ENCODE peak calls at places on chromosomes 12 and 14, in four cellular contexts. One of them, this sample, is unnamed.

GRCh38 chr12:48512855-48513254 is 12.6 kb upstream of the OR8S1 start:
- DNase-seq in GM12878: peak
- DNase-seq in K562: no peak
- DNase-seq in SK-N-SH: no peak
- DNase-seq in this sample: no peak

GRCh38 chr14:31954991-31955390 is 122.1 kb upstream of the ARHGAP5 start:
- DNase-seq in GM12878: no peak
- DNase-seq in SK-N-SH: no peak
- DNase-seq in K562: no peak
- DNase-seq in this sample: no peak

GRCh38 chr14:66306101-66306500 is 180.1 kb upstream of the CCDC196 start:
- DNase-seq in GM12878: no peak
- DNase-seq in K562: no peak
- DNase-seq in SK-N-SH: no peak
- DNase-seq in this sample: no peak

GRCh38 chr14:20578325-20578724 is 9.5 kb downstream of the RNASE11 start:
- DNase-seq in SK-N-SH: no peak
- DNase-seq in K562: no peak
- DNase-seq in GM12878: no peak
- DNase-seq in this sample: no peak

GRCh38 chr12:23945249-23945648 is 4.2 kb downstream of the SOX5 start:
- DNase-seq in SK-N-SH: no peak
- DNase-seq in GM12878: no peak
- DNase-seq in K562: no peak
- DNase-seq in this sample: no peak

GRCh38 chr14:103699901-103700752 is 15.1 kb downstream of the XRCC3 start:
- DNase-seq in SK-N-SH: no peak
- DNase-seq in GM12878: no peak
- DNase-seq in K562: no peak
- DNase-seq in this sample: no peak

GRCh38 chr14:50021261-50021660 is 95.1 kb downstream of the VCPKMT start:
- DNase-seq in K562: no peak
- DNase-seq in GM12878: peak
- DNase-seq in SK-N-SH: no peak
- DNase-seq in this sample: no peak

GRCh38 chr12:50747817-50748216 is 16.1 kb upstream of the ATF1 start:
- DNase-seq in K562: no peak
- DNase-seq in GM12878: no peak
- DNase-seq in SK-N-SH: no peak
- DNase-seq in this sample: no peak

GRCh38 chr12:25373396-25373795 is 122.7 kb upstream of the KRAS start:
- DNase-seq in SK-N-SH: no peak
- DNase-seq in GM12878: no peak
- DNase-seq in K562: no peak
- DNase-seq in this sample: no peak

GRCh38 chr12:52147367-52147972 is 44.3 kb downstream of the KRT80 start:
- DNase-seq in SK-N-SH: peak
- DNase-seq in K562: peak
- DNase-seq in GM12878: no peak
- DNase-seq in this sample: peak

GRCh38 chr14:93239869-93240677 is 33.0 kb downstream of the UBR7 start:
- DNase-seq in K562: no peak
- DNase-seq in SK-N-SH: no peak
- DNase-seq in GM12878: no peak
- DNase-seq in this sample: no peak

GRCh38 chr14:76786556-76786955 is 25.3 kb downstream of the VASH1 start:
- DNase-seq in K562: no peak
- DNase-seq in SK-N-SH: no peak
- DNase-seq in GM12878: no peak
- DNase-seq in this sample: no peak

GRCh38 chr12:68478516-68479260 is 132.0 kb upstream of the RAP1B start:
- DNase-seq in GM12878: no peak
- DNase-seq in SK-N-SH: no peak
- DNase-seq in K562: no peak
- DNase-seq in this sample: no peak

GRCh38 chr12:228846-229200 is 14.9 kb upstream of the SLC6A12 start:
- DNase-seq in GM12878: no peak
- DNase-seq in SK-N-SH: no peak
- DNase-seq in K562: no peak
- DNase-seq in this sample: no peak

GRCh38 chr14:60647081-60647836 is 2.0 kb downstream of the SIX1 start:
- DNase-seq in GM12878: no peak
- DNase-seq in K562: no peak
- DNase-seq in SK-N-SH: no peak
- DNase-seq in this sample: peak

GRCh38 chr14:88791629-88792571 is 853 bp downstream of the EML5 start:
- DNase-seq in SK-N-SH: peak
- DNase-seq in K562: peak
- DNase-seq in GM12878: no peak
- DNase-seq in this sample: no peak

DNA sequence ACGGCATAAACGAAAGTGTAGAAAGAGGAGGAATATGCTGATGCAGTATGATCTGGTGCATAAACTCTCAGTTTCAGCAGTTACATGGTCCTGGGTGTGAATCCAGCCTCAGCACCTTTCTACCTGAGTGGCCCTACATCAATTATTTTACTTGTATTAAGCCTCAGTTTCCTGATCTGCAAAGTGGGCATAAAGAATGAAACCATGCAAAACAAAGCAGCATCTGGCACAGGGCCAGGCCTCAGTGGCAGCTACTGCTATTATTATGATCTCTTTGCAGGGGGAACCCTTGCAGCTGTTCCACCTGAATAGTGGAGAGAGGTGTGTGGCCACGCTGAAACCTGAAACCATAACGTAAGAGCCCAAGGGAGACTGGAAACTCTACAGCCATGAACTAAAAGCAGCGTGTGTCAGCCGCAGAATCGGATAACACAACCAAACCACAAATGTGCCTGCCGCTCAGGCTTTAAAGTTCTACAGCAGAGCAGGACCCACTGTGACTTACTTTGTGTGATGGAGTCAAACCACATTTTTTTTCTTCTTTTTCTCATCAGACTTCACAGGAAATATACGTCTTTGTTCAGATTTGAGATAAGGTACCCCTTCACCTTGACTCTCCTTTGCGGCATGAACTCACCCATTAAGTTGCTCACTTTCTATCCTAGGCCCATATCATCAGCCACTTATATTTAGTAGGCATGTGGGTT is 29.2 kb upstream of the FOS start:
- DNase-seq in GM12878: peak
- DNase-seq in SK-N-SH: no peak
- DNase-seq in K562: peak
- DNase-seq in this sample: no peak
- TF ChIP-seq NFIC in GM12878: peak
- TF ChIP-seq NFIC in SK-N-SH: no peak
- TF ChIP-seq NFIC in K562: peak
- TF ChIP-seq NFIC in this sample: no peak

DNA sequence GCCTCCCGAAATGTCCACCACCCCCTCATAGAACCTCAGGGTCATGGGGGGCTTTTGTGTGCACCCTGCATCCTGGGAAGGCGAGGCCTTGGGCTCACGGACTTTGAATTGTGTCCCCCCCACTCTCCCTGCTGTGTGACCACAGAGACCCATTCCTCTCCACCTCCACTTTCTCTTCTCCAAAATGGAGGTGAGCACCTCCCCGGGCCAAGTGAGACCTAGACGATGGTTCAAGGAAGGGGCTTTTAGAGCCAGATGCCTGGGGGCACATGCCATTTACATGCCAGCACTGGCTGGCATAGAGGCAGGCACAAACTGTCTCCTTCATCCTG is 33.5 kb downstream of the CYP46A1 start:
- DNase-seq in K562: no peak
- DNase-seq in GM12878: no peak
- DNase-seq in SK-N-SH: no peak
- DNase-seq in this sample: no peak
- TF ChIP-seq NFIC in K562: no peak
- TF ChIP-seq NFIC in GM12878: no peak
- TF ChIP-seq NFIC in SK-N-SH: no peak
- TF ChIP-seq NFIC in this sample: no peak

GRCh38 chr12:13373803-13374202 is 177.3 kb downstream of the EMP1 start:
- DNase-seq in SK-N-SH: no peak
- DNase-seq in K562: no peak
- DNase-seq in GM12878: no peak
- DNase-seq in this sample: no peak

GRCh38 chr12:13371797-13372196 is 175.3 kb downstream of the EMP1 start:
- DNase-seq in SK-N-SH: no peak
- DNase-seq in K562: no peak
- DNase-seq in GM12878: no peak
- DNase-seq in this sample: no peak

GRCh38 chr12:13374783-13375182 is 178.3 kb downstream of the EMP1 start:
- DNase-seq in K562: no peak
- DNase-seq in SK-N-SH: no peak
- DNase-seq in GM12878: no peak
- DNase-seq in this sample: no peak

GRCh38 chr12:13371367-13371766 is 174.8 kb downstream of the EMP1 start:
- DNase-seq in K562: no peak
- DNase-seq in SK-N-SH: no peak
- DNase-seq in GM12878: no peak
- DNase-seq in this sample: no peak

GRCh38 chr12:13373131-13373530 is 176.6 kb downstream of the EMP1 start:
- DNase-seq in GM12878: no peak
- DNase-seq in SK-N-SH: no peak
- DNase-seq in K562: no peak
- DNase-seq in this sample: no peak
- TF ChIP-seq NFIC in GM12878: no peak
- TF ChIP-seq NFIC in SK-N-SH: no peak
- TF ChIP-seq NFIC in K562: no peak
- TF ChIP-seq NFIC in this sample: no peak

DNA sequence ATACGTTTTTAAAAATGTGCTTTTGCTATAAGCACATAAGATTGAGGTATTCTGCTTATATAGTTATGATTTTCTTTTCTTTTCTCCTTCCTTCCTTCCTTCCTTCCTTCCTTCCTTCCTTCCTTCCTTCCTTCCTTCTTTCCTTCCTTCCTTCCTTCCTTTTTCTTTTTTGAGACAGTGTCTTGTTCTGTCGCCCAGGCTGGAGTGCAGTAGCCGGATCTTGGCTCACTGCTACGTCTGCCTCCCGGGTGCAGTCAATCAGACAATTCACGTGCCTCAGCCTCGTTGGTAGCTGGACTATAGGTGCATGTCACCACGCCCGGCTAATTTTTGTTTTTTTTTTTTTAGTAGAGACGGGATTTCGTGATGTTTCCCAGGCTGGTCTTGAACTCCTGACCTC is 5.8 kb downstream of the CFAP54 start:
- DNase-seq in GM12878: no peak
- DNase-seq in K562: no peak
- DNase-seq in SK-N-SH: no peak
- DNase-seq in this sample: no peak
- TF ChIP-seq NFIC in GM12878: no peak
- TF ChIP-seq NFIC in K562: no peak
- TF ChIP-seq NFIC in SK-N-SH: no peak
- TF ChIP-seq NFIC in this sample: no peak

GRCh38 chr12:29754235-29755189 is 29.2 kb downstream of the TMTC1 start:
- DNase-seq in SK-N-SH: no peak
- DNase-seq in K562: no peak
- DNase-seq in GM12878: no peak
- DNase-seq in this sample: no peak

GRCh38 chr12:29759950-29760349 is 23.8 kb downstream of the TMTC1 start:
- DNase-seq in GM12878: no peak
- DNase-seq in K562: no peak
- DNase-seq in SK-N-SH: no peak
- DNase-seq in this sample: no peak

GRCh38 chr12:29751676-29752075 is 32.1 kb downstream of the TMTC1 start:
- DNase-seq in GM12878: no peak
- DNase-seq in K562: no peak
- DNase-seq in SK-N-SH: no peak
- DNase-seq in this sample: no peak

GRCh38 chr12:29752121-29752520 is 31.6 kb downstream of the TMTC1 start:
- DNase-seq in SK-N-SH: no peak
- DNase-seq in K562: no peak
- DNase-seq in GM12878: no peak
- DNase-seq in this sample: no peak

GRCh38 chr12:29756741-29757390 is 26.9 kb downstream of the TMTC1 start:
- DNase-seq in SK-N-SH: no peak
- DNase-seq in GM12878: no peak
- DNase-seq in K562: no peak
- DNase-seq in this sample: no peak
- TF ChIP-seq NFIC in SK-N-SH: no peak
- TF ChIP-seq NFIC in GM12878: no peak
- TF ChIP-seq NFIC in K562: no peak
- TF ChIP-seq NFIC in this sample: no peak

DNA sequence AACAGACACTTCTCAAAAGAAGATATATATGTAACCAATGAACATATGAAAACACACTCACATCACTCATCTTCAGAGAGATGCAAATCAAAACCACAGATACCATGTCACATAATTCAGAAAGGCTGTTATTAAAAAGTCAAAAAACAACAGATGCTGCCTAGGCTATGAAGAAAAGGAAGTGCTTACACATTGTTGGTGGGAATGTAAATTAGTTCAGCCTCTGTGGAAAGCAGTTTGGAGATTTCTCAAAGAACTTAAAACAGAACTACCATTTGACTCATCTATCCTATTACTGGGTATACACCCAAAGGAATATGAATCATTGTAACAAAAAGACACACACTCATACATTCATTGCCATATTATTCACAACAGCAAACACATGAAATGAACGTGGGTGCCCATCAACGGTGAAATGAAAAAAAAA is 35.1 kb downstream of the EIF2S3B start:
- DNase-seq in K562: no peak
- DNase-seq in GM12878: peak
- DNase-seq in SK-N-SH: no peak
- DNase-seq in this sample: no peak
- TF ChIP-seq NFIC in K562: no peak
- TF ChIP-seq NFIC in GM12878: peak
- TF ChIP-seq NFIC in SK-N-SH: no peak
- TF ChIP-seq NFIC in this sample: no peak

GRCh38 chr12:32264995-32265394 is 134.4 kb upstream of the FGD4 start:
- DNase-seq in SK-N-SH: no peak
- DNase-seq in GM12878: no peak
- DNase-seq in K562: no peak
- DNase-seq in this sample: no peak
- TF ChIP-seq NFIC in SK-N-SH: no peak
- TF ChIP-seq NFIC in GM12878: no peak
- TF ChIP-seq NFIC in K562: no peak
- TF ChIP-seq NFIC in this sample: no peak

GRCh38 chr14:91321131-91321530 is 76.6 kb upstream of the GPR68 start:
- DNase-seq in K562: no peak
- DNase-seq in GM12878: no peak
- DNase-seq in SK-N-SH: no peak
- DNase-seq in this sample: no peak
- TF ChIP-seq NFIC in K562: no peak
- TF ChIP-seq NFIC in GM12878: no peak
- TF ChIP-seq NFIC in SK-N-SH: no peak
- TF ChIP-seq NFIC in this sample: no peak